ENCODE peak calls at places on chromosomes 3 and 15, in nine cellular contexts. M is Peyer's patch; Y is GM23248; F is transverse colon; E is CD8-positive, alpha-beta memory T cell; L is mammary epithelial cell; T is upper lobe of right lung; G is HAP-1; X is A549. N is an unnamed sample. For H3K4me1, the result is how much of the 10 kb centered on the place peaks cover.

GRCh38 chr15:36050899-36051298 is 504.9 kb upstream of the DPH6 start:
- DNase-seq in M (no peak), F (no peak), G (peak), X (no peak), E (no peak), T (no peak), Y (no peak), L (no peak), N (no peak)

GRCh38 chr15:22257047-22257667 is 176.8 kb downstream of the OR4M2 start:
- DNase-seq in F (no peak), L (no peak), X (peak), M (no peak), G (no peak), T (no peak), E (no peak), Y (no peak), N (no peak)

GRCh38 chr15:58574612-58575011 is 142.8 kb downstream of the LIPC start:
- DNase-seq in Y (no peak), F (peak), M (no peak), E (no peak), G (no peak), X (peak), T (no peak), L (no peak), N (no peak)

GRCh38 chr15:81400640-81401236 is 26.7 kb upstream of the TMC3 start:
- DNase-seq in Y (peak), T (no peak), F (no peak), L (peak), X (peak), G (peak), E (peak), M (no peak), N (no peak)

GRCh38 chr3:46848271-46849097 is 14.8 kb downstream of the MYL3 start:
- DNase-seq in F (no peak), E (no peak), L (no peak), X (no peak), M (peak), T (peak), G (no peak), Y (peak), N (peak)

GRCh38 chr3:112931737-112932521 is 43.0 kb downstream of the CD200R1 start:
- DNase-seq in T (no peak), F (no peak), G (no peak), L (no peak), Y (no peak), E (no peak), M (no peak), X (no peak), N (peak)

GRCh38 chr3:139797724-139798343 is 120.1 kb upstream of the NMNAT3 start:
- DNase-seq in T (no peak), F (no peak), X (no peak), Y (peak), E (no peak), L (peak), G (peak), M (no peak), N (peak)

GRCh38 chr15:39124925-39125625 is 455.8 kb upstream of the THBS1 start:
- DNase-seq in M (no peak), L (no peak), G (no peak), Y (peak), F (no peak), T (no peak), X (no peak), E (no peak), N (no peak)

GRCh38 chr3:129558076-129558771 is 15.2 kb downstream of the H1-8 start:
- DNase-seq in L (no peak), T (no peak), G (no peak), Y (peak), X (no peak), F (no peak), E (peak), M (no peak), N (no peak)

GRCh38 chr3:126917232-126917804 is 65.6 kb upstream of the PLXNA1 start:
- DNase-seq in X (no peak), G (no peak), T (no peak), Y (no peak), M (no peak), L (no peak), F (no peak), E (no peak), N (no peak)

GRCh38 chr15:79702621-79703020 is 194.2 kb downstream of the MTHFS start:
- DNase-seq in T (no peak), E (no peak), F (no peak), Y (peak), G (no peak), L (no peak), M (no peak), X (no peak), N (no peak)

DNA sequence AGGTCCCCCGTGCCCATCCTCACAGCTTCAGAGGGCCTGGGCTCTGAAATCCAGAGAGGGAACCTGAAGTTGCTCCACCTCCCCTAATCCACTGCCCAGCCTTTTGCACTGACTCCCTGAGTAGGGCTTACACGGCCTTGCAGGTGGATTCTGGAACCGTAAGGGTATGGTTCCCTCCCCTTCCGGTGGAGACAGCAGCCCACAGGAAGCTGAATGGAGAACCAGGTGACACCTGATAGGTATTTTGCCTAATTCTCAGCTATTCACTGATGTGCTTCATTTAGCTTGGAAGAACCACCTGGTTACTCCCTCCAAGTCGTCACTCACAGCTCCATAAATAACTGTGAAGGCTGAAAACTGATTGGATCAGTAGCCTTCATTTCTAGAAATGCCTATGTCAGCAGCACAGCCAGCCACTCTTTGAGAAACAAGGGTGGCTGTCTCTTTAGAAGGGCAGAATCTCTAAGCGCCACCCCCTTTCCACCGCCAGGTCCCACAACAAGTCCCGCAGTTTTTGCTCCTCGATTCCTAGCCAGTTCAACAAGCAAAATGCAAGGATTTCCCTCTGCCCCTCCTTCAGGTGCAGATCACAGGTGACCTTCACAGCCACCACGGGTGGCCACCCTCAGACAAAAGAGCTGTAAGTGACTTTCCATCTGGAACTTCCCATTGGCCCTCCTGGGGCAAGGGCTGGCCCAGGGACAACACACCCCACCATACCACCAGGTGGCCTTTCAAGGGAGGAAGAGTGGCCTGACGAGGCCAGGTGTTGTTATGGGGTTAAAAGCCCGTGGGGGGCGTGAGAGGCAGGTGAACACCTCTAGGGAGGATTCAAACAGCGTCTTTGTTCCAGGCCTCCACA is 112.9 kb downstream of the SEC22A start:
- DNase-seq in M (no peak), F (no peak), X (no peak), Y (no peak), E (no peak), L (no peak), G (no peak), T (no peak), N (no peak)
- H3K4me1 ChIP-seq in M (under half), F (under half), X (under half), Y (under half), E (under half), L (under half), G (under half), T (under half), N (under half)

GRCh38 chr3:197750396-197750831 is 731 bp downstream of the FYTTD1 start:
- DNase-seq in X (peak), F (peak), G (peak), T (peak), E (peak), M (peak), L (peak), Y (peak), N (peak)

GRCh38 chr3:197750863-197751737 is 1.4 kb downstream of the FYTTD1 start:
- DNase-seq in G (no peak), M (peak), Y (peak), T (peak), E (peak), X (no peak), F (peak), L (peak), N (peak)

GRCh38 chr3:197749601-197750395 is at the start of gene FYTTD1:
- DNase-seq in G (peak), X (peak), T (peak), F (peak), L (peak), Y (peak), E (peak), M (peak), N (peak)

GRCh38 chr3:197748597-197749314 is 927 bp upstream of the FYTTD1 start:
- DNase-seq in Y (peak), M (no peak), X (no peak), T (no peak), E (no peak), L (no peak), G (no peak), F (no peak), N (no peak)

DNA sequence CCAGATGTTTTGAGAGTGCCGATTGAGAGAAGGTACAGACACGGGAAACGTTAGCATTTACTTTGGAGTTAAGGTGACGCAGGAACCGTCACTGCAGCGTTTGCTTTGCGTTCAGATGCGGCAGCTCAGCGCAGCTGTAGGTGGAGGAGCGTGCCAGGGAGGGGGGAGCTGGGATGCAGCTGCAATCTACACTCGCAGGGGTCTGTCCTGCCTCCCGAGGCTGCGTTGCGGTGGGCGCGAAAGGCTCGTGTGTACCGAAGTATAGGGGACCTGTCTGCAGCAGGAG is 425 bp upstream of the FYTTD1 start:
- DNase-seq in X (peak), E (peak), M (peak), G (peak), Y (peak), T (no peak), F (peak), L (peak), N (no peak)
- H3K4me1 ChIP-seq in X (under half), E (under half), M (under half), G (under half), Y (under half), T (under half), F (under half), L (under half), N (under half)

DNA sequence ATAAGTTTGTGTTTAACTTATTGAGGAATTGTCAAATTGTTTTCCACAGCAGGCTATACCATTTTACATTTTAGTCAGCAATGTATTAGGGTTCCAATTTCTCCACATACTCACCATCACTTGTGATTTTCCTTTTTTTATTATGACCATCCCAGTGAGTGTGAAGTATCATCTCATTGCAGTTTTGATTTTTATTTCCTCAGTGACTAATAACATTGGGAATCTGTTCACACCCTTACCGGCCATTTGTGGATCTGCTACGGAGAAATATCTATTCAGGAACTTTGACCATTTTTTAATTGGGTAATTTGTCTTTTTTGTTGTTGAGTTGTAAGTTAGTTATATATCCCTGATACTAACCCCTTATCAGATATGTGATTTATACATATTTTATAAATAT is 54.8 kb upstream of the LMCD1 start:
- DNase-seq in X (no peak), L (no peak), Y (peak), T (no peak), F (no peak), E (no peak), G (no peak), M (no peak), N (no peak)
- H3K4me1 ChIP-seq in X (half or more), L (under half), Y (half or more), T (under half), F (under half), E (under half), G (under half), M (under half), N (under half)

GRCh38 chr15:89101302-89102191 is 13.3 kb downstream of the ABHD2 start:
- DNase-seq in G (no peak), F (peak), T (peak), X (peak), Y (peak), L (peak), M (no peak), E (no peak), N (peak)
- H3K4me1 ChIP-seq in G (under half), F (half or more), T (half or more), X (half or more), Y (under half), L (under half), M (under half), E (under half), N (under half)

N was measured in SJCRH30.